ENCODE peak calls at places on chromosomes 11 and 22, in six cellular contexts. One of them, this sample, is unnamed.

GRCh38 chr11:119335655-119336543 is 1.6 kb downstream of the RNF26 start:
- DNase-seq in CD8-positive, alpha-beta T cell: no peak
- DNase-seq in mesendoderm: no peak
- DNase-seq in GM23248: no peak
- DNase-seq in keratinocyte: no peak
- DNase-seq in right cardiac atrium: peak; percentile 66
- DNase-seq in this sample: no peak

GRCh38 chr22:48438791-48439559 is 1388.7 kb downstream of the BRD1 start:
- DNase-seq in CD8-positive, alpha-beta T cell: no peak
- DNase-seq in mesendoderm: peak; percentile 42
- DNase-seq in GM23248: peak; percentile 34
- DNase-seq in keratinocyte: no peak
- DNase-seq in right cardiac atrium: peak; percentile 18
- DNase-seq in this sample: no peak

GRCh38 chr22:45883811-45884170 is 93.2 kb downstream of the WNT7B start:
- DNase-seq in CD8-positive, alpha-beta T cell: no peak
- DNase-seq in mesendoderm: no peak
- DNase-seq in GM23248: no peak
- DNase-seq in keratinocyte: no peak
- DNase-seq in right cardiac atrium: peak; percentile 14
- DNase-seq in this sample: peak; percentile 20

GRCh38 chr11:67457453-67457852 is 2.3 kb downstream of the CABP4 start:
- DNase-seq in CD8-positive, alpha-beta T cell: no peak
- DNase-seq in mesendoderm: no peak
- DNase-seq in GM23248: no peak
- DNase-seq in keratinocyte: no peak
- DNase-seq in right cardiac atrium: peak; percentile 44
- DNase-seq in this sample: peak; percentile 49

GRCh38 chr22:19520007-19520406 is 4.2 kb downstream of the CLDN5 start:
- DNase-seq in CD8-positive, alpha-beta T cell: no peak
- DNase-seq in mesendoderm: no peak
- DNase-seq in GM23248: no peak
- DNase-seq in keratinocyte: no peak
- DNase-seq in right cardiac atrium: no peak
- DNase-seq in this sample: no peak

GRCh38 chr11:124108158-124108557 is 7.1 kb upstream of the VWA5A start:
- DNase-seq in CD8-positive, alpha-beta T cell: no peak
- DNase-seq in mesendoderm: peak; percentile 80
- DNase-seq in GM23248: peak; percentile 13
- DNase-seq in keratinocyte: no peak
- DNase-seq in right cardiac atrium: no peak
- DNase-seq in this sample: peak; percentile 16

GRCh38 chr11:124897681-124898680 is at the start of gene ROBO4:
- DNase-seq in CD8-positive, alpha-beta T cell: no peak
- DNase-seq in mesendoderm: peak; percentile 38
- DNase-seq in GM23248: peak; percentile 94
- DNase-seq in keratinocyte: peak; percentile 81
- DNase-seq in right cardiac atrium: peak; percentile 87
- DNase-seq in this sample: no peak

GRCh38 chr11:35013514-35014191 is 97.2 kb downstream of the PDHX start:
- DNase-seq in CD8-positive, alpha-beta T cell: peak; percentile 43
- DNase-seq in mesendoderm: no peak
- DNase-seq in GM23248: peak; percentile 76
- DNase-seq in keratinocyte: no peak
- DNase-seq in right cardiac atrium: no peak
- DNase-seq in this sample: no peak

GRCh38 chr11:7904910-7905309 is 26.2 kb downstream of the OR10A6 start:
- DNase-seq in CD8-positive, alpha-beta T cell: no peak
- DNase-seq in mesendoderm: peak; percentile 66
- DNase-seq in GM23248: peak; percentile 75
- DNase-seq in keratinocyte: no peak
- DNase-seq in right cardiac atrium: no peak
- DNase-seq in this sample: no peak

GRCh38 chr22:46081036-46081830 is 69.1 kb upstream of the PPARA start:
- DNase-seq in CD8-positive, alpha-beta T cell: no peak
- DNase-seq in mesendoderm: no peak
- DNase-seq in GM23248: peak; percentile 75
- DNase-seq in keratinocyte: no peak
- DNase-seq in right cardiac atrium: peak; percentile 62
- DNase-seq in this sample: peak; percentile 68

GRCh38 chr22:44207173-44207980 is 26.7 kb downstream of the PARVG start:
- DNase-seq in CD8-positive, alpha-beta T cell: no peak
- DNase-seq in mesendoderm: no peak
- DNase-seq in GM23248: no peak
- DNase-seq in keratinocyte: no peak
- DNase-seq in right cardiac atrium: no peak
- DNase-seq in this sample: no peak

GRCh38 chr22:32994921-32995320 is 63.3 kb downstream of the SYN3 start:
- DNase-seq in CD8-positive, alpha-beta T cell: no peak
- DNase-seq in mesendoderm: peak; percentile 34
- DNase-seq in GM23248: no peak
- DNase-seq in keratinocyte: no peak
- DNase-seq in right cardiac atrium: peak; percentile 65
- DNase-seq in this sample: no peak

GRCh38 chr11:64720640-64721358 is 2.2 kb downstream of the NRXN2 start:
- DNase-seq in CD8-positive, alpha-beta T cell: no peak
- DNase-seq in mesendoderm: no peak
- DNase-seq in GM23248: no peak
- DNase-seq in keratinocyte: no peak
- DNase-seq in right cardiac atrium: no peak
- DNase-seq in this sample: no peak

GRCh38 chr11:68773521-68774187 is 22.3 kb upstream of the TESMIN start:
- DNase-seq in CD8-positive, alpha-beta T cell: no peak
- DNase-seq in mesendoderm: no peak
- DNase-seq in GM23248: no peak
- DNase-seq in keratinocyte: no peak
- DNase-seq in right cardiac atrium: no peak
- DNase-seq in this sample: no peak

GRCh38 chr11:125315088-125315740 is 150.7 kb downstream of the PKNOX2 start:
- DNase-seq in CD8-positive, alpha-beta T cell: no peak
- DNase-seq in mesendoderm: no peak
- DNase-seq in GM23248: peak; percentile 13
- DNase-seq in keratinocyte: no peak
- DNase-seq in right cardiac atrium: peak; percentile 87
- DNase-seq in this sample: peak; percentile 47

GRCh38 chr11:26073646-26074045 is 258.3 kb upstream of the ANO3 start:
- DNase-seq in CD8-positive, alpha-beta T cell: no peak
- DNase-seq in mesendoderm: no peak
- DNase-seq in GM23248: no peak
- DNase-seq in keratinocyte: no peak
- DNase-seq in right cardiac atrium: no peak
- DNase-seq in this sample: no peak

GRCh38 chr22:50007057-50007511 is 5.5 kb downstream of the IL17REL start:
- DNase-seq in CD8-positive, alpha-beta T cell: no peak
- DNase-seq in mesendoderm: no peak
- DNase-seq in GM23248: no peak
- DNase-seq in keratinocyte: no peak
- DNase-seq in right cardiac atrium: no peak
- DNase-seq in this sample: no peak

GRCh38 chr11:70007796-70008195 is 70.3 kb upstream of the ANO1 start:
- DNase-seq in CD8-positive, alpha-beta T cell: no peak
- DNase-seq in mesendoderm: no peak
- DNase-seq in GM23248: no peak
- DNase-seq in keratinocyte: no peak
- DNase-seq in right cardiac atrium: no peak
- DNase-seq in this sample: no peak

GRCh38 chr11:35066783-35067476 is 72.0 kb upstream of the CD44 start:
- DNase-seq in CD8-positive, alpha-beta T cell: no peak
- DNase-seq in mesendoderm: no peak
- DNase-seq in GM23248: no peak
- DNase-seq in keratinocyte: no peak
- DNase-seq in right cardiac atrium: no peak
- DNase-seq in this sample: no peak

GRCh38 chr22:50261615-50262459 is at the start of gene MAPK12:
- DNase-seq in CD8-positive, alpha-beta T cell: no peak
- DNase-seq in mesendoderm: no peak
- DNase-seq in GM23248: peak; percentile 59
- DNase-seq in keratinocyte: no peak
- DNase-seq in right cardiac atrium: peak; percentile 83
- DNase-seq in this sample: no peak

GRCh38 chr11:294795-295194 is 4.5 kb downstream of the IFITM5 start:
- DNase-seq in CD8-positive, alpha-beta T cell: no peak
- DNase-seq in mesendoderm: no peak
- DNase-seq in GM23248: no peak
- DNase-seq in keratinocyte: no peak
- DNase-seq in right cardiac atrium: peak; percentile 43
- DNase-seq in this sample: peak; percentile 47

GRCh38 chr11:296976-297665 is 2.2 kb downstream of the IFITM5 start:
- DNase-seq in CD8-positive, alpha-beta T cell: peak; percentile 27
- DNase-seq in mesendoderm: no peak
- DNase-seq in GM23248: no peak
- DNase-seq in keratinocyte: no peak
- DNase-seq in right cardiac atrium: peak; percentile 55
- DNase-seq in this sample: peak; percentile 73

GRCh38 chr11:293852-294661 is 5.1 kb downstream of the PGGHG start:
- DNase-seq in CD8-positive, alpha-beta T cell: no peak
- DNase-seq in mesendoderm: no peak
- DNase-seq in GM23248: no peak
- DNase-seq in keratinocyte: no peak
- DNase-seq in right cardiac atrium: peak; percentile 49
- DNase-seq in this sample: peak; percentile 26

GRCh38 chr11:296206-296975 is 2.9 kb downstream of the IFITM5 start:
- DNase-seq in CD8-positive, alpha-beta T cell: peak; percentile 18
- DNase-seq in mesendoderm: no peak
- DNase-seq in GM23248: no peak
- DNase-seq in keratinocyte: no peak
- DNase-seq in right cardiac atrium: peak; percentile 52
- DNase-seq in this sample: peak; percentile 54

DNA sequence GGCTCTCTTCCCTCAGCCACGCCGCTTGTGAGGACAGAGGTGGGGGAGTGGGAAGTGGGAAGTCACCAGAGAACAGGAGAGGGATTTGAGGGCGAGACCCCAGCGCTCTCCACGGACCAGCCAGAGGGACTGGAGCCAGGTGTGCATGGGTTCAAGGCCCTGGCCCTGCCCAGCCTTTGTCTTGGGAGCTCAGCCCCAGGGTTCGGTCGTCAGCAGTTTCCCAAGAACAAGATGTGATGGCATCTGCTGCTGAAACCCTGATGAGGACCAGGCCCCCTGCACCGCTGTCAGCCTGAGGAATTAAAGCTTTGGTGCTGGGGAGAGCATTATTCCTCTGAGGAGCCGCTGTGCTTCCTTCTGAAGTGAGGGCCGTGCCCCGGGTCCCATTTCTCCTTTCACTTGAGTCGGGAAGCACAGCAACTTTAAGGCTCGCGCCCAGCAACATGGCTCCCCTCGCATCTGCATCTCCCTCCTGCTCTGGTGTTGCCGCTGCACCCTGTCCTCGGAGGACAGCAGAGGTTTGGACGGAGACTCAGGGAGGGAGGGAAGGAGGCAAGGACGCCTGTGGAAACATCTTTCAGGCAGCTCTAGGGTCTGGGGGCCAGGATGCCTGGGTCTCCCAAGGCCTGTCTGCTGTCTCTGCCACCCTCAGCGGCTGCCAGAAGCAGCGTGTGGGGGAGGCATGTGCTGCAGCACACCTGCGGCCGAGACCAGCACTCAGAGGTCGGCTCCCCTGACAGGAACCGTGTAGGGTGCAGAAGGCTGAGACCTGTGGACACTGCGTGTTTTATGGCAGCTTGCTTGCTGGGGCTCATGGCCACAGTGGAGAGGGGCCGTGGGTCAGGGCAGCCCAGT is 3.7 kb downstream of the IFITM5 start:
- DNase-seq in CD8-positive, alpha-beta T cell: peak; percentile 24
- DNase-seq in mesendoderm: no peak
- DNase-seq in GM23248: no peak
- DNase-seq in keratinocyte: no peak
- DNase-seq in right cardiac atrium: peak; percentile 40
- DNase-seq in this sample: no peak
- H3K4me1 ChIP-seq in CD8-positive, alpha-beta T cell: peaks cover 45% of the 10 kb centered on the region
- H3K4me1 ChIP-seq in mesendoderm: peaks cover 11% of the 10 kb centered on the region
- H3K4me1 ChIP-seq in GM23248: no peaks in the 10 kb centered on the region
- H3K4me1 ChIP-seq in keratinocyte: no peaks in the 10 kb centered on the region
- H3K4me1 ChIP-seq in right cardiac atrium: no peaks in the 10 kb centered on the region
- H3K4me1 ChIP-seq in this sample: peaks cover 6% of the 10 kb centered on the region

GRCh38 chr11:122146475-122146874 is 30.5 kb upstream of the BLID start:
- DNase-seq in CD8-positive, alpha-beta T cell: no peak
- DNase-seq in mesendoderm: no peak
- DNase-seq in GM23248: peak; percentile 71
- DNase-seq in keratinocyte: peak; percentile 56
- DNase-seq in right cardiac atrium: no peak
- DNase-seq in this sample: no peak

GRCh38 chr11:122140535-122140934 is 24.5 kb upstream of the BLID start:
- DNase-seq in CD8-positive, alpha-beta T cell: no peak
- DNase-seq in mesendoderm: no peak
- DNase-seq in GM23248: peak; percentile 83
- DNase-seq in keratinocyte: peak; percentile 74
- DNase-seq in right cardiac atrium: no peak
- DNase-seq in this sample: no peak

GRCh38 chr11:122141757-122142156 is 25.7 kb upstream of the BLID start:
- DNase-seq in CD8-positive, alpha-beta T cell: no peak
- DNase-seq in mesendoderm: no peak
- DNase-seq in GM23248: no peak
- DNase-seq in keratinocyte: no peak
- DNase-seq in right cardiac atrium: no peak
- DNase-seq in this sample: no peak

GRCh38 chr11:122145715-122146274 is 29.8 kb upstream of the BLID start:
- DNase-seq in CD8-positive, alpha-beta T cell: no peak
- DNase-seq in mesendoderm: no peak
- DNase-seq in GM23248: peak; percentile 32
- DNase-seq in keratinocyte: no peak
- DNase-seq in right cardiac atrium: no peak
- DNase-seq in this sample: no peak

GRCh38 chr11:122144752-122145151 is 28.7 kb upstream of the BLID start:
- DNase-seq in CD8-positive, alpha-beta T cell: no peak
- DNase-seq in mesendoderm: no peak
- DNase-seq in GM23248: no peak
- DNase-seq in keratinocyte: no peak
- DNase-seq in right cardiac atrium: no peak
- DNase-seq in this sample: no peak
- H3K4me1 ChIP-seq in CD8-positive, alpha-beta T cell: no peaks in the 10 kb centered on the region
- H3K4me1 ChIP-seq in mesendoderm: no peaks in the 10 kb centered on the region
- H3K4me1 ChIP-seq in GM23248: peaks cover 82% of the 10 kb centered on the region
- H3K4me1 ChIP-seq in keratinocyte: peaks cover 52% of the 10 kb centered on the region
- H3K4me1 ChIP-seq in right cardiac atrium: no peaks in the 10 kb centered on the region
- H3K4me1 ChIP-seq in this sample: no peaks in the 10 kb centered on the region

DNA sequence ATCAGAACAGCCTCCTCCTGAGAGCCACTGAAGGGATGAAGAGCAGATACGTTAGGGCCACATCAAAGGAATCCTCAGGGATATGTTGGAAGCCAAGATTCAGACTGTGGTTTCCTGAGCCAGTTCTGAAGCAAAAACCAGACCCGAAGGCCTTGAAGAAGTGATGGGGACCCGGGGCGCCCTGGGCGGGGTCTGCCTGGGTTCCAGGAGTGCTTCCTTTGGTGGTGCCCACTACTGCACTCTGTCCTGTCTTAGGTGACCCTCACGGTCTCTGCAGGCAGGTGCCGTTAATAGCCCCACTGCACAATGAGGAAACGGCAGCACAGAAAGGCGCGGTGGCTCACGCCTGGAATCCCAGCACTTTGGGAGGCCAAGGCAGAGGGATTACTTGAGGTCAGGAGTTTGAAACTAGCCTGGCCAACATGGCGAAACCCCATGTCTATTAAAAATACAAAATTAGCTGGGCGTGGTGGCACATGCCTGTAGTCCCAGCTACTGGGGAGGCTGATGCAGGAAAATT is 12.9 kb upstream of the SH3BP1 start:
- DNase-seq in CD8-positive, alpha-beta T cell: no peak
- DNase-seq in mesendoderm: no peak
- DNase-seq in GM23248: no peak
- DNase-seq in keratinocyte: no peak
- DNase-seq in right cardiac atrium: no peak
- DNase-seq in this sample: no peak
- H3K4me1 ChIP-seq in CD8-positive, alpha-beta T cell: peaks cover 75% of the 10 kb centered on the region
- H3K4me1 ChIP-seq in mesendoderm: peaks cover 1% of the 10 kb centered on the region
- H3K4me1 ChIP-seq in GM23248: no peaks in the 10 kb centered on the region
- H3K4me1 ChIP-seq in keratinocyte: peaks cover 7% of the 10 kb centered on the region
- H3K4me1 ChIP-seq in right cardiac atrium: no peaks in the 10 kb centered on the region
- H3K4me1 ChIP-seq in this sample: no peaks in the 10 kb centered on the region

GRCh38 chr22:39530692-39531331 is 1.7 kb downstream of the RPS19BP1 start:
- DNase-seq in CD8-positive, alpha-beta T cell: peak; percentile 38
- DNase-seq in mesendoderm: peak; percentile 90
- DNase-seq in GM23248: peak; percentile 68
- DNase-seq in keratinocyte: no peak
- DNase-seq in right cardiac atrium: no peak
- DNase-seq in this sample: no peak
- H3K4me1 ChIP-seq in CD8-positive, alpha-beta T cell: peaks cover 70% of the 10 kb centered on the region
- H3K4me1 ChIP-seq in mesendoderm: peaks cover 13% of the 10 kb centered on the region
- H3K4me1 ChIP-seq in GM23248: peaks cover 15% of the 10 kb centered on the region
- H3K4me1 ChIP-seq in keratinocyte: peaks cover 48% of the 10 kb centered on the region
- H3K4me1 ChIP-seq in right cardiac atrium: peaks cover 9% of the 10 kb centered on the region
- H3K4me1 ChIP-seq in this sample: peaks cover 20% of the 10 kb centered on the region